ENCODE peak calls at places on chromosomes 16 and 17, in ten cellular contexts. Q is uterus, Z is body of pancreas, C is HL-60, K is glutamatergic neuron, Y is BE2C, T is heart right ventricle, R is upper lobe of right lung, W is kidney, F is psoas muscle. P is an unnamed sample.

GRCh38 chr17:2057714-2058520 is 3.0 kb downstream of the HIC1 start:
- DNase-seq in Q (peak; percentile 46), Z (peak; percentile 14), C (no peak), K (no peak), Y (no peak), T (no peak), R (no peak), W (peak; percentile 81), F (peak; percentile 38), P (no peak)

GRCh38 chr16:58198022-58198683 is at the start of gene CSNK2A2:
- DNase-seq in Q (peak; percentile 70), Z (peak; percentile 75), C (peak; percentile 46), K (peak; percentile 76), Y (peak; percentile 86), T (peak; percentile 70), R (peak; percentile 88), W (peak; percentile 91), F (peak; percentile 75), P (peak; percentile 54)

GRCh38 chr17:58378895-58379824 is 27.2 kb upstream of the SUPT4H1 start:
- DNase-seq in Q (no peak), Z (no peak), C (no peak), K (no peak), Y (no peak), T (no peak), R (no peak), W (no peak), F (no peak), P (no peak)

GRCh38 chr17:50331085-50331791 is 14.7 kb upstream of the XYLT2 start:
- DNase-seq in Q (no peak), Z (no peak), C (no peak), K (no peak), Y (no peak), T (no peak), R (peak; percentile 10), W (no peak), F (no peak), P (no peak)

GRCh38 chr16:30005341-30006094 is 5.3 kb downstream of the DOC2A start:
- DNase-seq in Q (peak; percentile 39), Z (peak; percentile 50), C (no peak), K (peak; percentile 66), Y (peak; percentile 73), T (no peak), R (no peak), W (peak; percentile 66), F (no peak), P (peak; percentile 45)

GRCh38 chr16:3695610-3696369 is 21.5 kb downstream of the TRAP1 start:
- DNase-seq in Q (no peak), Z (peak; percentile 89), C (no peak), K (no peak), Y (no peak), T (no peak), R (no peak), W (no peak), F (no peak), P (no peak)

GRCh38 chr17:35765086-35765710 is 4.5 kb downstream of the C17orf50 start:
- DNase-seq in Q (no peak), Z (no peak), C (no peak), K (no peak), Y (no peak), T (no peak), R (no peak), W (no peak), F (no peak), P (no peak)

GRCh38 chr17:81431545-81432482 is 36.6 kb downstream of the BAHCC1 start:
- DNase-seq in Q (no peak), Z (no peak), C (no peak), K (no peak), Y (no peak), T (no peak), R (no peak), W (no peak), F (no peak), P (no peak)

GRCh38 chr16:19913306-19913717 is 28.7 kb upstream of the GPRC5B start:
- DNase-seq in Q (no peak), Z (no peak), C (no peak), K (no peak), Y (no peak), T (no peak), R (no peak), W (no peak), F (no peak), P (no peak)

GRCh38 chr16:11472851-11473250 is 113.9 kb downstream of the LITAF start:
- DNase-seq in Q (no peak), Z (no peak), C (no peak), K (no peak), Y (no peak), T (no peak), R (peak; percentile 62), W (no peak), F (no peak), P (no peak)

GRCh38 chr16:29940656-29941055 is 14.6 kb upstream of the KCTD13 start:
- DNase-seq in Q (no peak), Z (no peak), C (no peak), K (no peak), Y (no peak), T (no peak), R (no peak), W (no peak), F (no peak), P (no peak)

GRCh38 chr17:50139950-50140885 is 10.3 kb upstream of the SAMD14 start:
- DNase-seq in Q (peak; percentile 81), Z (peak; percentile 76), C (no peak), K (peak; percentile 89), Y (peak; percentile 89), T (peak; percentile 82), R (peak; percentile 88), W (peak; percentile 90), F (peak; percentile 80), P (peak; percentile 78)

GRCh38 chr17:78112508-78113471 is 15.8 kb downstream of the TMC6 start:
- DNase-seq in Q (peak; percentile 76), Z (peak; percentile 79), C (no peak), K (peak; percentile 92), Y (peak; percentile 91), T (peak; percentile 77), R (peak; percentile 89), W (peak; percentile 88), F (peak; percentile 78), P (peak; percentile 91)

GRCh38 chr16:26457896-26458295 is 608.8 kb upstream of the C16orf82 start:
- DNase-seq in Q (no peak), Z (no peak), C (no peak), K (no peak), Y (no peak), T (no peak), R (no peak), W (no peak), F (no peak), P (no peak)

GRCh38 chr17:80891096-80892018 is 100.3 kb upstream of the CHMP6 start:
- DNase-seq in Q (no peak), Z (no peak), C (peak; percentile 83), K (no peak), Y (peak; percentile 38), T (no peak), R (no peak), W (peak; percentile 63), F (peak; percentile 40), P (no peak)

GRCh38 chr16:7703661-7704060 is 371.0 kb downstream of the RBFOX1 start:
- DNase-seq in Q (no peak), Z (no peak), C (no peak), K (no peak), Y (no peak), T (no peak), R (no peak), W (no peak), F (no peak), P (no peak)

GRCh38 chr17:68291836-68292688 is 767 bp downstream of the ARSG start:
- DNase-seq in Q (peak; percentile 54), Z (peak; percentile 59), C (peak; percentile 98), K (peak; percentile 72), Y (peak; percentile 77), T (peak; percentile 75), R (peak; percentile 95), W (peak; percentile 95), F (peak; percentile 81), P (peak; percentile 45)

GRCh38 chr16:27740496-27741201 is 190.7 kb downstream of the KATNIP start:
- DNase-seq in Q (no peak), Z (no peak), C (no peak), K (no peak), Y (no peak), T (no peak), R (no peak), W (no peak), F (no peak), P (no peak)
- TF ChIP-seq CTCF in Q (no peak), Z (no peak), C (no peak), K (no peak), Y (no peak), T (no peak), R (no peak), W (no peak), F (no peak), P (no peak)

GRCh38 chr17:67015001-67015400 is 29.4 kb upstream of the CACNG1 start:
- DNase-seq in Q (no peak), Z (no peak), C (no peak), K (no peak), Y (no peak), T (no peak), R (no peak), W (no peak), F (no peak), P (no peak)

GRCh38 chr17:67013891-67014290 is 30.5 kb upstream of the CACNG1 start:
- DNase-seq in Q (no peak), Z (no peak), C (no peak), K (no peak), Y (no peak), T (no peak), R (no peak), W (no peak), F (no peak), P (no peak)

GRCh38 chr17:67018429-67019125 is 25.8 kb upstream of the CACNG1 start:
- DNase-seq in Q (no peak), Z (no peak), C (no peak), K (peak; percentile 42), Y (peak; percentile 75), T (no peak), R (no peak), W (no peak), F (no peak), P (no peak)

GRCh38 chr17:67017895-67018294 is 26.5 kb upstream of the CACNG1 start:
- DNase-seq in Q (no peak), Z (no peak), C (no peak), K (no peak), Y (peak; percentile 81), T (no peak), R (no peak), W (no peak), F (no peak), P (no peak)

GRCh38 chr17:67016039-67016762 is 28.2 kb upstream of the CACNG1 start:
- DNase-seq in Q (no peak), Z (no peak), C (no peak), K (no peak), Y (no peak), T (no peak), R (no peak), W (no peak), F (no peak), P (no peak)
- TF ChIP-seq CTCF in Q (no peak), Z (no peak), C (no peak), K (no peak), Y (no peak), T (no peak), R (no peak), W (no peak), F (no peak), P (no peak)

GRCh38 chr17:62739666-62740065 is 68.4 kb downstream of the MARCHF10 start:
- DNase-seq in Q (no peak), Z (no peak), C (no peak), K (no peak), Y (no peak), T (no peak), R (no peak), W (no peak), F (no peak), P (no peak)
- TF ChIP-seq CTCF in Q (no peak), Z (no peak), C (no peak), K (no peak), Y (no peak), T (no peak), R (no peak), W (no peak), F (no peak), P (no peak)

GRCh38 chr17:20706752-20707372 is 127.3 kb downstream of the CDRT15L2 start:
- DNase-seq in Q (no peak), Z (no peak), C (no peak), K (no peak), Y (no peak), T (no peak), R (no peak), W (no peak), F (no peak), P (no peak)
- TF ChIP-seq CTCF in Q (no peak), Z (no peak), C (no peak), K (no peak), Y (no peak), T (no peak), R (no peak), W (no peak), F (no peak), P (no peak)

P was measured in neural crest cell.